ENCODE peak calls at places on chromosomes 7 and 10, in seven cellular contexts. U, P, G, H, E, C and B are unnamed samples.

GRCh38 chr10:84948644-84949043 is 620.3 kb downstream of the CCSER2 start:
- DNase-seq in U (no peak), E (no peak), C (no peak), P (no peak), H (no peak), G (no peak), B (no peak)

GRCh38 chr10:91198781-91199180 is 21.7 kb upstream of the PCGF5 start:
- DNase-seq in C (no peak), H (no peak), P (no peak), E (no peak), G (peak; percentile 85), U (no peak), B (no peak)

GRCh38 chr10:115861455-115861854 is 411.6 kb downstream of the GFRA1 start:
- DNase-seq in U (no peak), C (no peak), P (no peak), H (no peak), G (no peak), E (no peak), B (no peak)

GRCh38 chr10:29980084-29980483 is 79.3 kb downstream of the JCAD start:
- DNase-seq in G (no peak), U (no peak), C (peak; percentile 64), P (no peak), E (no peak), H (peak; percentile 45), B (peak; percentile 30)

GRCh38 chr10:71367279-71367678 is 29.4 kb upstream of the CDH23 start:
- DNase-seq in C (no peak), H (no peak), G (no peak), E (no peak), U (no peak), P (no peak), B (no peak)

GRCh38 chr10:34229917-34230316 is 585.2 kb downstream of the PARD3 start:
- DNase-seq in P (no peak), E (no peak), H (no peak), U (no peak), C (no peak), G (no peak), B (no peak)

GRCh38 chr7:2997014-2997413 is 46.7 kb downstream of the CARD11 start:
- DNase-seq in E (no peak), U (peak; percentile 37), H (no peak), C (no peak), G (no peak), P (no peak), B (no peak)

GRCh38 chr10:34364253-34365037 is 450.7 kb downstream of the PARD3 start:
- DNase-seq in G (no peak), U (no peak), H (no peak), C (no peak), P (no peak), E (no peak), B (no peak)

GRCh38 chr10:28293238-28294168 is 9.4 kb downstream of the MPP7 start:
- DNase-seq in E (no peak), C (no peak), H (no peak), U (no peak), P (no peak), G (no peak), B (no peak)

GRCh38 chr10:97889461-97890265 is 40.0 kb downstream of the GOLGA7B start:
- DNase-seq in H (no peak), G (peak; percentile 28), P (no peak), C (no peak), U (no peak), E (no peak), B (peak; percentile 93)
- H3K27ac ChIP-seq in H (no peak overlapping the region), G (no peak overlapping the region), P (peak overlapping the region; percentile 42), C (no peak overlapping the region), U (peak overlapping the region; percentile 19), E (no peak overlapping the region), B (peak overlapping the region; percentile 89)

GRCh38 chr7:151696738-151697514 is 177.2 kb upstream of the RHEB start:
- DNase-seq in U (no peak), H (peak; percentile 41), G (no peak), C (peak; percentile 16), P (no peak), E (no peak), B (peak; percentile 78)
- H3K27ac ChIP-seq in U (peak overlapping the region; percentile 49), H (peak overlapping the region; percentile 66), G (no peak overlapping the region), C (peak overlapping the region; percentile 87), P (no peak overlapping the region), E (no peak overlapping the region), B (peak overlapping the region; percentile 82)

GRCh38 chr7:48428091-48428710 is 256.9 kb downstream of the ABCA13 start:
- DNase-seq in H (no peak), C (no peak), U (no peak), E (no peak), G (no peak), P (no peak), B (no peak)
- H3K27ac ChIP-seq in H (no peak overlapping the region), C (no peak overlapping the region), U (no peak overlapping the region), E (no peak overlapping the region), G (no peak overlapping the region), P (no peak overlapping the region), B (peak overlapping the region; percentile 63)

GRCh38 chr7:127654404-127655392 is 2.7 kb downstream of the SND1 start:
- DNase-seq in E (no peak), P (no peak), G (no peak), U (no peak), H (no peak), C (no peak), B (no peak)
- H3K27ac ChIP-seq in E (no peak overlapping the region), P (no peak overlapping the region), G (no peak overlapping the region), U (no peak overlapping the region), H (no peak overlapping the region), C (no peak overlapping the region), B (no peak overlapping the region)

DNA sequence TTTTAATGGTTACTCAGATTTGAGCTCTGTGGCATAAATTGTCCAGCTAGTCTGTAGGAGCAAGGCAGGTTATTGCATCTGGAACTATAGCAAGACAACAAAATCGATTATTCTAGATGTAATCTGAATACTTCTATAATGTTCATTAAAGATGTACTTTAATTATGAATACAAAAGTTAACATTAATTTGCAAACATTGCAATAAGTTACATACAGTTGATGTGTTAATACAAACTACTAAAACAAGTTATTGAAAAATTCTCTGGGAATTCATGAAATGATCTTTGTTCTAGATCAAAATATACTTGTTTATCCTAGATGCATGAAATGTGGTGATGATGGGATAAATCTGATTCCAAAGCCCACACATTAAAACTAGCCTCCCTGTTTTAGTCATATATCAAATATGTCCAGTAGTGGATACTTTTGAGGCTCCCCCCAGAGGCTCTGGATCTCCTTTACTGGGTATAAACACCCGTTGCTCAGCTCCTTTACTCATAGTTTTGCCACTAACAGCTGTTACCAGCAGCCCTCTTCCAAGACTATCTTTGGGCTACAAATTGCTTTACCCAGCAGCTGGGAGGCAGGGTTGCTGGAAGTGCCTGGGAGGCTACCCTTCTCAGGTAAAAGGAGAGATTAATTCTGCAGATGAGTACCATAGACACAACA is 78.1 kb downstream of the ARL4A start:
- DNase-seq in E (no peak), C (no peak), G (peak; percentile 57), U (no peak), H (no peak), P (no peak), B (no peak)
- H3K27ac ChIP-seq in E (no peak overlapping the region), C (no peak overlapping the region), G (no peak overlapping the region), U (no peak overlapping the region), H (no peak overlapping the region), P (no peak overlapping the region), B (no peak overlapping the region)

DNA sequence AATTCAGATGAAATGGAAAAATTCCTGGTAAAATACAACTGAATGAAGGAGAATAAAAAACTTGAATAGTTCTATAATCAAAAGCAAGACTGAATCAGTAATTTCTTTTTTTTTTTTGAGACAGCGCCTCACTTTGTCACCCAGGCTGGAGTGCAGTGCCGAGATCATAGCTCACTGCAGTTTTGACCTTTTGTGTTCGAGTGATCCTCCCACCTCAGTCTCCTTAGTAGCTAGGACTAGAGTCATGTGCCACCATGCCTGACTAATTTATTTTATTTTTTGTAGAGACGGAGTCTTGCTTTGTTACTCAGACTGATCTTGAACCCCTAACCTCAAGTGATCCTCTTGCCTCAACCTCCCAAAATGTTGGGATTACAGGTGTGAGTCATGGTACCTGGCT is 26.1 kb downstream of the SYPL1 start:
- DNase-seq in C (no peak), E (no peak), U (no peak), G (no peak), H (no peak), P (no peak), B (no peak)
- H3K27ac ChIP-seq in C (no peak overlapping the region), E (no peak overlapping the region), U (no peak overlapping the region), G (no peak overlapping the region), H (no peak overlapping the region), P (no peak overlapping the region), B (no peak overlapping the region)

GRCh38 chr10:5538446-5538845 is 13.7 kb downstream of the CALML3 start:
- DNase-seq in C (no peak), E (no peak), G (peak; percentile 56), P (peak; percentile 12), U (peak; percentile 61), H (no peak), B (peak; percentile 60)

GRCh38 chr10:5534880-5535856 is 10.4 kb downstream of the CALML3 start:
- DNase-seq in P (peak; percentile 25), E (no peak), H (no peak), U (peak; percentile 52), C (no peak), G (peak; percentile 80), B (no peak)

GRCh38 chr10:5534051-5534821 is 9.5 kb downstream of the CALML3 start:
- DNase-seq in H (no peak), P (peak; percentile 28), G (no peak), E (no peak), C (no peak), U (peak; percentile 81), B (no peak)

GRCh38 chr10:5537684-5538083 is 12.9 kb downstream of the CALML3 start:
- DNase-seq in C (no peak), E (no peak), P (peak; percentile 3), H (no peak), G (no peak), U (no peak), B (no peak)

DNA sequence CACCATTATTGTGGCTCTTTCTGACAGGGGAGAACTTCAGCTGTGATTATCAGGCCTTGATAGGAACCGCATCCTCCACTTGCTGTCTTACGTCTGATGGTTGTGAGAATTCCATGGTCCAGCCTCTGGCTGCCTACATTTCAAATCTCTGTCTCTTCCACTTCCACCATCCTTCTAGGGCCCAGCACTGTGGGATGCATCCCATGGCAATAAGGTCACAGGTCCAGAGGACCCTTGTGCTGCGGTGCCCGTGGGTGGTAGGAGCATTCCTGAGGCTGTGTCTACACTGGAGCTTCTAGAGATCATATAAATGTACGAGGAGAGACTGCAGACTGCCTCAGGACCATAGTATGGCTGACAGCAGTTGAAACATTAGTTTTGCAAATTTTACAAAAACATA is 11.7 kb downstream of the CALML3 start:
- DNase-seq in H (no peak), E (no peak), P (peak; percentile 1), G (no peak), U (peak; percentile 53), C (no peak), B (no peak)
- H3K27ac ChIP-seq in H (no peak overlapping the region), E (peak overlapping the region; percentile 72), P (peak overlapping the region; percentile 71), G (no peak overlapping the region), U (no peak overlapping the region), C (no peak overlapping the region), B (no peak overlapping the region)